ENCODE peak calls at places on chromosomes 16 and 17, in seven cellular contexts. S is NCI-H226; Z is left colon; G is activated CD8-positive, alpha-beta memory T cell treated with anti-CD3 and anti-CD28 coated beads for 1 hour; I is left kidney; X is hippocampal formation; R is SHP77. C is an unnamed sample.

GRCh38 chr16:66036775-66037715 is 329.4 kb upstream of the CDH5 start:
- DNase-seq in R (no peak), Z (no peak), I (no peak), X (no peak), G (no peak), S (no peak), C (no peak)

GRCh38 chr17:79619636-79620206 is 8.9 kb upstream of the RBFOX3 start:
- DNase-seq in R (no peak), G (no peak), S (no peak), I (no peak), Z (no peak), X (no peak), C (peak)

GRCh38 chr17:42200702-42201101 is 6.4 kb upstream of the GHDC start:
- DNase-seq in I (peak), Z (peak), S (no peak), G (no peak), R (no peak), X (peak), C (no peak)

GRCh38 chr16:80606221-80606766 is 65.5 kb downstream of the DYNLRB2 start:
- DNase-seq in S (no peak), Z (no peak), R (no peak), I (no peak), G (no peak), X (no peak), C (no peak)

GRCh38 chr16:89360760-89361435 is 129.5 kb downstream of the ANKRD11 start:
- DNase-seq in G (peak), I (no peak), R (no peak), X (no peak), Z (peak), S (no peak), C (peak)

GRCh38 chr17:33459078-33459940 is 166.2 kb upstream of the ASIC2 start:
- DNase-seq in R (no peak), G (no peak), I (no peak), S (no peak), X (no peak), Z (no peak), C (no peak)

GRCh38 chr16:56041556-56042140 is 149.6 kb upstream of the GNAO1 start:
- DNase-seq in S (no peak), G (no peak), Z (peak), R (peak), I (peak), X (no peak), C (peak)

GRCh38 chr17:42180411-42180921 is 476 bp downstream of the KCNH4 start:
- DNase-seq in S (no peak), X (no peak), G (no peak), Z (no peak), R (no peak), I (no peak), C (no peak)

GRCh38 chr17:41660221-41660711 is 28.4 kb upstream of the EIF1 start:
- DNase-seq in G (no peak), Z (no peak), X (no peak), I (no peak), S (no peak), R (no peak), C (no peak)

GRCh38 chr16:49851468-49851787 is 4.5 kb downstream of the ZNF423 start:
- DNase-seq in S (no peak), I (peak), G (no peak), R (no peak), X (no peak), Z (peak), C (no peak)

GRCh38 chr17:78257810-78258322 is 26.4 kb downstream of the TMEM235 start:
- DNase-seq in X (no peak), Z (no peak), R (peak), G (no peak), I (peak), S (peak), C (no peak)

GRCh38 chr16:3771513-3771912 is 54.2 kb upstream of the TRAP1 start:
- DNase-seq in S (no peak), Z (no peak), G (no peak), X (no peak), I (no peak), R (no peak), C (no peak)

GRCh38 chr17:33970271-33970670 is 284.8 kb upstream of the CCL2 start:
- DNase-seq in G (no peak), S (no peak), X (no peak), Z (no peak), R (no peak), I (no peak), C (no peak)

GRCh38 chr17:17818088-17818526 is 18.7 kb downstream of the SREBF1 start:
- DNase-seq in X (no peak), Z (peak), S (peak), R (no peak), I (peak), G (no peak), C (no peak)

GRCh38 chr17:77280304-77280910 is 139.6 kb downstream of the SEC14L1 start:
- DNase-seq in R (peak), G (no peak), Z (peak), I (peak), X (no peak), S (peak), C (no peak)

GRCh38 chr17:7613769-7614421 is 802 bp downstream of the FXR2 start:
- DNase-seq in Z (no peak), I (no peak), G (no peak), X (no peak), S (no peak), R (no peak), C (no peak)

GRCh38 chr16:74608944-74609343 is 2.0 kb upstream of the GLG1 start:
- DNase-seq in I (no peak), Z (no peak), R (no peak), X (no peak), S (no peak), G (peak), C (peak)

GRCh38 chr16:65644821-65645220 is 523.0 kb upstream of the CDH11 start:
- DNase-seq in Z (no peak), G (no peak), R (no peak), S (no peak), I (no peak), X (no peak), C (no peak)

GRCh38 chr16:48053346-48053745 is 102.4 kb downstream of the ABCC12 start:
- DNase-seq in G (no peak), I (peak), Z (no peak), X (no peak), R (no peak), S (peak), C (no peak)

GRCh38 chr16:72211085-72211484 is 39.1 kb upstream of the PMFBP1 start:
- DNase-seq in R (no peak), Z (no peak), X (no peak), S (no peak), I (no peak), G (no peak), C (no peak)

GRCh38 chr17:17525956-17526355 is 29.8 kb upstream of the RASD1 start:
- DNase-seq in Z (peak), I (no peak), S (no peak), G (no peak), R (no peak), X (no peak), C (no peak)

GRCh38 chr17:74785096-74785980 is 9.2 kb upstream of the NAT9 start:
- DNase-seq in R (no peak), I (peak), S (no peak), Z (no peak), G (no peak), X (no peak), C (no peak)

GRCh38 chr16:19264123-19264673 is 21.3 kb upstream of the CLEC19A start:
- DNase-seq in S (no peak), Z (no peak), X (no peak), G (no peak), R (no peak), I (no peak), C (no peak)

GRCh38 chr16:56824335-56824734 is 40.7 kb upstream of the SLC12A3 start:
- DNase-seq in R (no peak), G (no peak), I (no peak), Z (peak), X (peak), S (no peak), C (no peak)

GRCh38 chr17:49431743-49432142 is 17.1 kb upstream of the PHB1 start:
- DNase-seq in R (no peak), X (no peak), G (no peak), Z (no peak), I (no peak), S (no peak), C (no peak)

GRCh38 chr16:14300631-14301149 is 229.6 kb downstream of the MRTFB start:
- DNase-seq in Z (peak), G (no peak), S (peak), I (peak), X (peak), R (peak), C (no peak)

C was measured in naive thymus-derived CD8-positive, alpha-beta T cell.